ENCODE peak calls at places on chromosome 11, in nine cellular contexts. D is cardiac fibroblast, Q is foreskin fibroblast, T is AG09309, B is tibial artery, X is Caco-2, K is H1, N is esophagus squamous epithelium, F is HCT116. C is an unnamed sample.

GRCh38 chr11:5234390-5234834 is at the start of gene HBD:
- DNase-seq in Q (no peak), K (no peak), F (no peak), N (no peak), D (peak; percentile 35), X (no peak), B (no peak), T (no peak), C (no peak)

GRCh38 chr11:110000045-110000502 is 93.1 kb upstream of the ZC3H12C start:
- DNase-seq in K (no peak), X (no peak), D (peak; percentile 87), B (no peak), N (no peak), Q (peak; percentile 79), F (peak; percentile 23), T (peak; percentile 98), C (no peak)

GRCh38 chr11:12483604-12484003 is 106.2 kb downstream of the PARVA start:
- DNase-seq in B (no peak), K (no peak), D (no peak), T (no peak), X (no peak), Q (no peak), F (no peak), N (no peak), C (no peak)

GRCh38 chr11:128941573-128942271 is 949 bp downstream of the TP53AIP1 start:
- DNase-seq in Q (no peak), X (no peak), B (no peak), N (no peak), F (no peak), K (no peak), D (no peak), T (no peak), C (no peak)

GRCh38 chr11:121655481-121656332 is 202.9 kb upstream of the SORL1-AS1 start:
- DNase-seq in F (peak; percentile 60), K (peak; percentile 94), D (peak; percentile 98), T (peak; percentile 96), N (no peak), B (peak; percentile 89), X (peak; percentile 83), Q (peak; percentile 98), C (peak; percentile 81)

GRCh38 chr11:59753650-59754493 is 1.3 kb upstream of the STX3 start:
- DNase-seq in Q (peak; percentile 69), D (peak; percentile 82), B (peak; percentile 89), X (peak; percentile 86), K (peak; percentile 92), F (peak; percentile 63), N (peak; percentile 30), T (peak; percentile 17), C (peak; percentile 89)

GRCh38 chr11:42407379-42407778 is 904.4 kb upstream of the API5 start:
- DNase-seq in X (no peak), K (peak; percentile 89), D (peak; percentile 43), Q (no peak), T (no peak), B (no peak), N (no peak), F (no peak), C (no peak)

GRCh38 chr11:2088746-2089535 is 50.2 kb downstream of the IGF2 start:
- DNase-seq in N (no peak), Q (no peak), D (no peak), K (peak; percentile 46), F (no peak), T (no peak), X (no peak), B (no peak), C (no peak)

GRCh38 chr11:556175-556699 is 4.3 kb downstream of the LMNTD2 start:
- DNase-seq in Q (no peak), K (peak; percentile 63), N (no peak), D (no peak), B (no peak), T (no peak), X (no peak), F (no peak), C (no peak)

GRCh38 chr11:121589946-121590537 is 137.3 kb upstream of the SORL1-AS1 start:
- DNase-seq in N (no peak), D (no peak), Q (no peak), F (no peak), X (no peak), B (no peak), K (no peak), T (no peak), C (no peak)

GRCh38 chr11:77320351-77320750 is 18.9 kb upstream of the GDPD4 start:
- DNase-seq in B (no peak), D (no peak), X (no peak), K (no peak), F (no peak), Q (no peak), N (no peak), T (no peak), C (no peak)

GRCh38 chr11:71502026-71502425 is 25.0 kb upstream of the KRTAP5-7 start:
- DNase-seq in D (no peak), T (no peak), F (no peak), B (no peak), X (peak; percentile 37), K (peak; percentile 23), N (no peak), Q (no peak), C (no peak)

GRCh38 chr11:32935462-32936029 is 42.9 kb downstream of the QSER1 start:
- DNase-seq in T (no peak), F (no peak), B (no peak), Q (no peak), D (no peak), K (no peak), N (no peak), X (no peak), C (no peak)

GRCh38 chr11:123475478-123475877 is 45.4 kb downstream of the GRAMD1B start:
- DNase-seq in F (no peak), D (peak; percentile 63), B (no peak), X (no peak), Q (peak; percentile 27), N (no peak), K (no peak), T (no peak), C (no peak)

GRCh38 chr11:125593113-125593761 is 585 bp downstream of the STT3A start:
- DNase-seq in N (no peak), K (no peak), F (peak; percentile 16), T (no peak), D (peak; percentile 50), X (peak; percentile 65), Q (peak; percentile 20), B (peak; percentile 30), C (no peak)

GRCh38 chr11:18013790-18014507 is 1.1 kb upstream of the SERGEF start:
- DNase-seq in X (no peak), T (no peak), F (no peak), Q (no peak), N (no peak), D (peak; percentile 2), K (peak; percentile 48), B (no peak), C (no peak)

GRCh38 chr11:7548659-7549283 is 35.0 kb downstream of the PPFIBP2 start:
- DNase-seq in X (peak; percentile 72), T (no peak), N (no peak), Q (no peak), K (peak; percentile 73), F (peak; percentile 16), D (no peak), B (no peak), C (peak; percentile 44)

GRCh38 chr11:46240861-46241260 is 36.6 kb upstream of the CREB3L1 start:
- DNase-seq in K (no peak), N (no peak), T (no peak), B (no peak), D (no peak), X (no peak), Q (no peak), F (no peak), C (no peak)

GRCh38 chr11:73988227-73988626 is 5.6 kb upstream of the UCP2 start:
- DNase-seq in T (no peak), Q (no peak), N (no peak), F (no peak), D (no peak), K (no peak), B (peak; percentile 3), X (no peak), C (no peak)

GRCh38 chr11:63826471-63827190 is 12.3 kb upstream of the MARK2 start:
- DNase-seq in D (no peak), F (no peak), Q (no peak), K (no peak), N (no peak), B (no peak), T (no peak), X (no peak), C (no peak)
- TF ChIP-seq CTCF in D (no peak), F (no peak), Q (no peak), K (no peak), N (no peak), B (no peak), T (no peak), X (no peak), C (no peak)

GRCh38 chr11:10550503-10550902 is 9.5 kb upstream of the RNF141 start:
- DNase-seq in D (peak; percentile 38), Q (peak; percentile 57), B (no peak), N (no peak), T (peak; percentile 24), F (no peak), X (no peak), K (no peak), C (no peak)
- TF ChIP-seq CTCF in D (no peak), Q (no peak), B (no peak), N (no peak), T (no peak), F (no peak), X (no peak), K (no peak), C (no peak)

GRCh38 chr11:104728927-104729326 is 169.3 kb downstream of the CASP12 start:
- DNase-seq in K (no peak), D (no peak), T (no peak), Q (no peak), B (no peak), F (no peak), N (no peak), X (no peak), C (no peak)

GRCh38 chr11:104727768-104728167 is 170.5 kb downstream of the CASP12 start:
- DNase-seq in B (no peak), D (no peak), T (no peak), Q (no peak), F (no peak), K (no peak), N (no peak), X (no peak), C (no peak)

GRCh38 chr11:104731890-104732289 is 166.4 kb downstream of the CASP12 start:
- DNase-seq in F (no peak), D (no peak), Q (no peak), T (no peak), B (no peak), N (no peak), X (no peak), K (no peak), C (no peak)

DNA sequence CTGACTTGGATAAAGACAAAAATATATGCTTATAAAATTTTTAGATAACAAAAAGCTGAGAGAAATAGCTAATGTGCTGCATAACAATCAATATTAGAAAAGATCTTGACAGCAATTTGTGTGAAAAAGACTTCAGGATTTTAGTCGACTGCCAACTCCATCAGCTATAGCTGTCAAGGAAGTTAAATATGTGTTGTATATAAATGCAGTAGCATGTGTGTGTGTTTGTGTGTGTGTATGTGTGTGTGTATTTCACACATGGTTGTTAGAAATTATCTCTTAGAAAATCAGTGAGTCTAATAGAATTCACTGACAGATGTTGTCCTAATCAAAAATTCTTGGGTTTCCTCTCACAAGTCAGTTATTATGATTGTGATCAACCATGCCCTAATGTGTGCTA is 171.2 kb downstream of the CASP12 start:
- DNase-seq in N (no peak), D (no peak), X (no peak), B (no peak), Q (no peak), T (no peak), F (no peak), K (no peak), C (no peak)
- TF ChIP-seq CTCF in N (no peak), D (no peak), X (no peak), B (no peak), Q (no peak), T (no peak), F (no peak), K (no peak), C (no peak)

GRCh38 chr11:64007160-64007628 is 21.0 kb downstream of the OTUB1 start:
- DNase-seq in Q (peak; percentile 50), D (peak; percentile 17), K (peak; percentile 73), F (no peak), T (no peak), X (no peak), N (no peak), B (peak; percentile 42), C (peak; percentile 35)
- TF ChIP-seq CTCF in Q (no peak), D (no peak), K (no peak), F (no peak), T (no peak), X (no peak), N (no peak), B (no peak), C (no peak)

C was measured in Calu3.